ENCODE peak calls at places on chromosomes 12 and 14, in ten cellular contexts. One of them, this sample, is unnamed. For H3K4me1, the result is how much of the 10 kb centered on the place peaks cover.

GRCh38 chr12:120647375-120647755 is 6.9 kb downstream of the CABP1 start:
- DNase-seq in transverse colon: no peak
- DNase-seq in endothelial cell of umbilical vein: no peak
- DNase-seq in A549: no peak
- DNase-seq in kidney: peak
- DNase-seq in CD4-positive, alpha-beta memory T cell: no peak
- DNase-seq in adipocyte: no peak
- DNase-seq in H9: no peak
- DNase-seq in upper lobe of left lung: no peak
- DNase-seq in OCI-LY7: no peak
- DNase-seq in this sample: no peak

GRCh38 chr12:68001486-68002466 is 12.5 kb downstream of the IFNG-AS1 start:
- DNase-seq in CD4-positive, alpha-beta memory T cell: peak
- DNase-seq in endothelial cell of umbilical vein: peak
- DNase-seq in transverse colon: no peak
- DNase-seq in A549: no peak
- DNase-seq in kidney: no peak
- DNase-seq in upper lobe of left lung: no peak
- DNase-seq in OCI-LY7: peak
- DNase-seq in H9: no peak
- DNase-seq in adipocyte: peak
- DNase-seq in this sample: no peak

GRCh38 chr14:77026930-77027537 is 1.5 kb downstream of the IRF2BPL start:
- DNase-seq in A549: no peak
- DNase-seq in adipocyte: peak
- DNase-seq in endothelial cell of umbilical vein: peak
- DNase-seq in transverse colon: no peak
- DNase-seq in kidney: peak
- DNase-seq in H9: no peak
- DNase-seq in upper lobe of left lung: peak
- DNase-seq in CD4-positive, alpha-beta memory T cell: peak
- DNase-seq in OCI-LY7: peak
- DNase-seq in this sample: no peak

GRCh38 chr14:104726600-104727451 is 2.8 kb downstream of the ADSS1 start:
- DNase-seq in OCI-LY7: no peak
- DNase-seq in adipocyte: peak
- DNase-seq in CD4-positive, alpha-beta memory T cell: no peak
- DNase-seq in H9: no peak
- DNase-seq in kidney: no peak
- DNase-seq in transverse colon: no peak
- DNase-seq in upper lobe of left lung: peak
- DNase-seq in A549: peak
- DNase-seq in endothelial cell of umbilical vein: no peak
- DNase-seq in this sample: no peak

GRCh38 chr12:99020871-99021270 is 375.8 kb downstream of the APAF1 start:
- DNase-seq in transverse colon: no peak
- DNase-seq in upper lobe of left lung: no peak
- DNase-seq in OCI-LY7: no peak
- DNase-seq in endothelial cell of umbilical vein: no peak
- DNase-seq in adipocyte: no peak
- DNase-seq in H9: no peak
- DNase-seq in kidney: no peak
- DNase-seq in CD4-positive, alpha-beta memory T cell: no peak
- DNase-seq in A549: no peak
- DNase-seq in this sample: no peak

GRCh38 chr14:77059276-77059934 is 30.9 kb upstream of the IRF2BPL start:
- DNase-seq in kidney: peak
- DNase-seq in transverse colon: no peak
- DNase-seq in adipocyte: peak
- DNase-seq in A549: peak
- DNase-seq in H9: peak
- DNase-seq in OCI-LY7: no peak
- DNase-seq in CD4-positive, alpha-beta memory T cell: no peak
- DNase-seq in endothelial cell of umbilical vein: peak
- DNase-seq in upper lobe of left lung: no peak
- DNase-seq in this sample: no peak

GRCh38 chr12:22700126-22700525 is 75.2 kb downstream of the ETNK1 start:
- DNase-seq in CD4-positive, alpha-beta memory T cell: no peak
- DNase-seq in kidney: no peak
- DNase-seq in endothelial cell of umbilical vein: peak
- DNase-seq in transverse colon: no peak
- DNase-seq in OCI-LY7: no peak
- DNase-seq in adipocyte: no peak
- DNase-seq in upper lobe of left lung: no peak
- DNase-seq in H9: no peak
- DNase-seq in A549: peak
- DNase-seq in this sample: no peak

GRCh38 chr12:18165422-18165871 is 75.5 kb upstream of the RERGL start:
- DNase-seq in kidney: no peak
- DNase-seq in upper lobe of left lung: no peak
- DNase-seq in adipocyte: peak
- DNase-seq in H9: no peak
- DNase-seq in transverse colon: no peak
- DNase-seq in A549: no peak
- DNase-seq in CD4-positive, alpha-beta memory T cell: peak
- DNase-seq in OCI-LY7: peak
- DNase-seq in endothelial cell of umbilical vein: no peak
- DNase-seq in this sample: no peak

GRCh38 chr12:122951406-122951805 is 14.9 kb downstream of the ABCB9 start:
- DNase-seq in transverse colon: peak
- DNase-seq in endothelial cell of umbilical vein: peak
- DNase-seq in kidney: no peak
- DNase-seq in adipocyte: peak
- DNase-seq in CD4-positive, alpha-beta memory T cell: no peak
- DNase-seq in H9: no peak
- DNase-seq in upper lobe of left lung: no peak
- DNase-seq in OCI-LY7: no peak
- DNase-seq in A549: no peak
- DNase-seq in this sample: no peak

GRCh38 chr12:82904219-82904795 is 217.6 kb downstream of the TMTC2 start:
- DNase-seq in transverse colon: no peak
- DNase-seq in H9: no peak
- DNase-seq in OCI-LY7: no peak
- DNase-seq in adipocyte: peak
- DNase-seq in CD4-positive, alpha-beta memory T cell: no peak
- DNase-seq in kidney: no peak
- DNase-seq in endothelial cell of umbilical vein: no peak
- DNase-seq in upper lobe of left lung: no peak
- DNase-seq in A549: no peak
- DNase-seq in this sample: no peak

GRCh38 chr12:117580718-117581062 is 219.3 kb upstream of the NOS1 start:
- DNase-seq in OCI-LY7: peak
- DNase-seq in adipocyte: no peak
- DNase-seq in A549: peak
- DNase-seq in transverse colon: peak
- DNase-seq in endothelial cell of umbilical vein: no peak
- DNase-seq in kidney: peak
- DNase-seq in upper lobe of left lung: peak
- DNase-seq in H9: peak
- DNase-seq in CD4-positive, alpha-beta memory T cell: no peak
- DNase-seq in this sample: peak

GRCh38 chr12:132593938-132594358 is 16.4 kb downstream of the LRCOL1 start:
- DNase-seq in CD4-positive, alpha-beta memory T cell: no peak
- DNase-seq in adipocyte: peak
- DNase-seq in kidney: peak
- DNase-seq in transverse colon: peak
- DNase-seq in H9: peak
- DNase-seq in A549: peak
- DNase-seq in OCI-LY7: peak
- DNase-seq in endothelial cell of umbilical vein: peak
- DNase-seq in upper lobe of left lung: peak
- DNase-seq in this sample: peak

GRCh38 chr14:81323621-81324400 is 76.3 kb downstream of the STON2 start:
- DNase-seq in OCI-LY7: no peak
- DNase-seq in kidney: peak
- DNase-seq in A549: peak
- DNase-seq in upper lobe of left lung: peak
- DNase-seq in H9: peak
- DNase-seq in adipocyte: no peak
- DNase-seq in transverse colon: peak
- DNase-seq in CD4-positive, alpha-beta memory T cell: no peak
- DNase-seq in endothelial cell of umbilical vein: no peak
- DNase-seq in this sample: no peak

GRCh38 chr12:118498171-118498570 is 121.8 kb downstream of the SUDS3 start:
- DNase-seq in upper lobe of left lung: no peak
- DNase-seq in H9: no peak
- DNase-seq in transverse colon: no peak
- DNase-seq in kidney: no peak
- DNase-seq in A549: no peak
- DNase-seq in CD4-positive, alpha-beta memory T cell: no peak
- DNase-seq in OCI-LY7: no peak
- DNase-seq in endothelial cell of umbilical vein: no peak
- DNase-seq in adipocyte: no peak
- DNase-seq in this sample: no peak

GRCh38 chr14:53043107-53043704 is 92.4 kb upstream of the FERMT2 start:
- DNase-seq in endothelial cell of umbilical vein: no peak
- DNase-seq in CD4-positive, alpha-beta memory T cell: no peak
- DNase-seq in H9: no peak
- DNase-seq in kidney: no peak
- DNase-seq in transverse colon: no peak
- DNase-seq in upper lobe of left lung: no peak
- DNase-seq in adipocyte: no peak
- DNase-seq in A549: no peak
- DNase-seq in OCI-LY7: no peak
- DNase-seq in this sample: no peak

GRCh38 chr12:4282892-4283511 is 9.4 kb downstream of the CCND2 start:
- DNase-seq in upper lobe of left lung: peak
- DNase-seq in A549: no peak
- DNase-seq in H9: peak
- DNase-seq in CD4-positive, alpha-beta memory T cell: no peak
- DNase-seq in transverse colon: no peak
- DNase-seq in kidney: no peak
- DNase-seq in OCI-LY7: no peak
- DNase-seq in endothelial cell of umbilical vein: no peak
- DNase-seq in adipocyte: no peak
- DNase-seq in this sample: no peak
- H3K4me1 ChIP-seq in upper lobe of left lung: under half
- H3K4me1 ChIP-seq in A549: under half
- H3K4me1 ChIP-seq in H9: under half
- H3K4me1 ChIP-seq in CD4-positive, alpha-beta memory T cell: half or more
- H3K4me1 ChIP-seq in transverse colon: half or more
- H3K4me1 ChIP-seq in kidney: under half
- H3K4me1 ChIP-seq in OCI-LY7: under half
- H3K4me1 ChIP-seq in endothelial cell of umbilical vein: under half
- H3K4me1 ChIP-seq in adipocyte: half or more
- H3K4me1 ChIP-seq in this sample: under half

DNA sequence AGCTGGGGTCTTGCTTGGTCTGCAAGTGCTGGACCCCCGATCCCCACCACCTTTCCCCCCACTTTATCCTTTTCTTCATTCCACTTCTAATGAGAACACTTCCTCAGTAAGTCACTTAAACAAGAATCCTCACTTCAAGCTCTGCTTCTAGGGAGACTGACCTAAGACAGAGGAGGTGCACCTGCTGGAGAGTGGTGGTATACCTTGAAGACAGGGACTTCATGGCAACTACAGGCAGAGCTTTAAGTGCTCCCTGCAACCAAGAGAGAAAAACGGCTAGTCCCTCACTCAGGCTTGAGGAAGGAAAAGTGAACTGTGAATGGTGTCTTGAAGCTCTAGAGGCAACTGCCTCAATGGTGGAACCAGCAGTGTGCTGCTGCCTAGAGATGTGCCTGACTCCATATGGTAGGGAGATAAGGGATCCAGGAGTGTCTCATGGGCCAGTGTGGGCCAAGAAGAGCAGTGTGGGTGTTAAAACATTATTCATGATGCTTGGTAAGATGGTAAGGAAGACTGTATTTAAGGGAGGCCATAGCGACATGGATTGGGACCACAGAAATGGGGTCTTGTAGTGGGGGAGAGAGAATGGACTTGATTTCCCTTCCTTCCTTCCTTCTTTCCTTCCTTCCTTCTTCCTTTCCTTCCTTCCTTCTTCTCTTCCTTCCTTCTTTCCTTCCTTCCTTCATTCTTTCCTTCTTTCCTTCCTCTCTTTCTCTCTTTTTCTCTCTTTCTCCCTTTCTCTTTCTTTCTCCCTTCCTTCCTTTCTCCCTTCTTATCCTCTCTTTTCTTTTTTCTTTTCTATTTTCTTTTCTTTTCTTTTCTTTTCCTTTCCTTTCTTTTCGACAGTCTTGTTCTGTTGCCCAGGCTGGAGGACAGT is 96.2 kb upstream of the NAP1L1 start:
- DNase-seq in upper lobe of left lung: no peak
- DNase-seq in adipocyte: no peak
- DNase-seq in transverse colon: no peak
- DNase-seq in kidney: no peak
- DNase-seq in A549: no peak
- DNase-seq in CD4-positive, alpha-beta memory T cell: no peak
- DNase-seq in H9: no peak
- DNase-seq in endothelial cell of umbilical vein: no peak
- DNase-seq in OCI-LY7: no peak
- DNase-seq in this sample: no peak
- H3K4me1 ChIP-seq in upper lobe of left lung: under half
- H3K4me1 ChIP-seq in adipocyte: under half
- H3K4me1 ChIP-seq in transverse colon: under half
- H3K4me1 ChIP-seq in kidney: under half
- H3K4me1 ChIP-seq in A549: under half
- H3K4me1 ChIP-seq in CD4-positive, alpha-beta memory T cell: under half
- H3K4me1 ChIP-seq in H9: under half
- H3K4me1 ChIP-seq in endothelial cell of umbilical vein: under half
- H3K4me1 ChIP-seq in OCI-LY7: under half
- H3K4me1 ChIP-seq in this sample: under half

GRCh38 chr12:6370994-6371754 is 4.2 kb downstream of the SCNN1A start:
- DNase-seq in H9: peak
- DNase-seq in CD4-positive, alpha-beta memory T cell: no peak
- DNase-seq in OCI-LY7: no peak
- DNase-seq in upper lobe of left lung: peak
- DNase-seq in A549: peak
- DNase-seq in adipocyte: no peak
- DNase-seq in endothelial cell of umbilical vein: peak
- DNase-seq in transverse colon: peak
- DNase-seq in kidney: peak
- DNase-seq in this sample: no peak
- H3K4me1 ChIP-seq in H9: under half
- H3K4me1 ChIP-seq in CD4-positive, alpha-beta memory T cell: under half
- H3K4me1 ChIP-seq in OCI-LY7: under half
- H3K4me1 ChIP-seq in upper lobe of left lung: half or more
- H3K4me1 ChIP-seq in A549: half or more
- H3K4me1 ChIP-seq in adipocyte: half or more
- H3K4me1 ChIP-seq in endothelial cell of umbilical vein: under half
- H3K4me1 ChIP-seq in transverse colon: under half
- H3K4me1 ChIP-seq in kidney: under half
- H3K4me1 ChIP-seq in this sample: under half

DNA sequence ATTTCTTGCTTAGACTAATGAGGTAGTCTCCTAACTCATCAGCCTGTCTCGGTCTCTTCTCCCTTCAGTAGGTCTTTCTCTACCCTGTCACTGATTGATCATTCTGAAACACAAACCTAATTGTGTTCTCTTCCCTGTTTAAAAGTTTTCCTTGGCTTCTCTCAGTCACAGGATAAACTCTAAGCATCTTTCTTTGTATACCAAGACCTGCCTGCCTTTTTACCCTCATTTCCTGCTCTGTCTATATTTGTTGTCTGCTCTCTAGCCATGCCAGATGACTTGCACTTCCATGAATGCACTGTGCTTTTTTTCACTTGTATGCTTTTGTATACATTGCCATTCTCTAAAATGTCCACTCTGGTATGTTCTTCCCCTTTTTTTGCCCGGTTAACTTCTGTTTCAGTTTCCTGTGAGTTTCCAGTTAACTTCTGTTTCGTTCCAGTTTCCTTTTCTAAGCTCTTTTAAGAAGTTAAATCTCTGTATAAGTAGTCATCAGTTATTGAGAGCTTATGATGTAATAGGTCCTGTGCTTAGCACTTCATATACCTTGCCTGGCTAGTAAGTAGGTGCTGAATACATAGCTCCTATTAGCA is 12.8 kb downstream of the DIP2B start:
- DNase-seq in transverse colon: no peak
- DNase-seq in endothelial cell of umbilical vein: peak
- DNase-seq in adipocyte: peak
- DNase-seq in A549: no peak
- DNase-seq in CD4-positive, alpha-beta memory T cell: no peak
- DNase-seq in OCI-LY7: peak
- DNase-seq in H9: no peak
- DNase-seq in kidney: no peak
- DNase-seq in upper lobe of left lung: no peak
- DNase-seq in this sample: no peak
- H3K4me1 ChIP-seq in transverse colon: under half
- H3K4me1 ChIP-seq in endothelial cell of umbilical vein: under half
- H3K4me1 ChIP-seq in adipocyte: under half
- H3K4me1 ChIP-seq in A549: under half
- H3K4me1 ChIP-seq in CD4-positive, alpha-beta memory T cell: half or more
- H3K4me1 ChIP-seq in OCI-LY7: under half
- H3K4me1 ChIP-seq in H9: under half
- H3K4me1 ChIP-seq in kidney: under half
- H3K4me1 ChIP-seq in upper lobe of left lung: half or more
- H3K4me1 ChIP-seq in this sample: under half